ENCODE peak calls at places on chromosome 21, in four cellular contexts. X is K562, L is HepG2, S is GM12878. V is an unnamed sample.

GRCh38 chr21:39637197-39637970 is 24.6 kb downstream of the B3GALT5 start:
- DNase-seq in S (no peak), X (no peak), L (no peak), V (no peak)

GRCh38 chr21:34199121-34199910 is 125.9 kb downstream of the MRPS6 start:
- DNase-seq in L (no peak), S (no peak), X (no peak), V (no peak)

GRCh38 chr21:46112731-46113215 is 14.9 kb downstream of the COL6A2 start:
- DNase-seq in S (no peak), L (no peak), X (no peak), V (no peak)

GRCh38 chr21:21907271-21907670 is 909.1 kb downstream of the NCAM2 start:
- DNase-seq in S (no peak), L (no peak), X (no peak), V (no peak)

GRCh38 chr21:40902299-40902698 is 55.3 kb upstream of the DSCAM start:
- DNase-seq in X (no peak), L (no peak), S (no peak), V (no peak)

GRCh38 chr21:28959367-28960099 is 33.1 kb downstream of the LTN1 start:
- DNase-seq in S (no peak), L (peak; percentile 2), X (no peak), V (no peak)

GRCh38 chr21:21383126-21383525 is 384.9 kb downstream of the NCAM2 start:
- DNase-seq in S (no peak), X (no peak), L (no peak), V (no peak)

GRCh38 chr21:28423521-28423920 is 569.2 kb downstream of the LTN1 start:
- DNase-seq in S (no peak), X (no peak), L (no peak), V (no peak)

GRCh38 chr21:39467746-39468145 is 16.0 kb downstream of the SH3BGR start:
- DNase-seq in X (no peak), L (no peak), S (no peak), V (no peak)

GRCh38 chr21:45875881-45876280 is 105.7 kb upstream of the COL6A1 start:
- DNase-seq in X (no peak), S (no peak), L (no peak), V (no peak)

GRCh38 chr21:28714795-28715464 is 277.7 kb downstream of the LTN1 start:
- DNase-seq in L (no peak), S (no peak), X (no peak), V (no peak)

GRCh38 chr21:34135330-34135729 is 62.0 kb downstream of the MRPS6 start:
- DNase-seq in S (no peak), X (no peak), L (no peak), V (no peak)

GRCh38 chr21:46634966-46635323 is 529 bp upstream of the PRMT2 start:
- DNase-seq in X (no peak), S (peak; percentile 16), L (peak; percentile 70), V (peak; percentile 61)

GRCh38 chr21:39663742-39664492 is 51.2 kb downstream of the B3GALT5 start:
- DNase-seq in L (no peak), S (no peak), X (no peak), V (no peak)

GRCh38 chr21:29490016-29490415 is 191.3 kb downstream of the BACH1 start:
- DNase-seq in X (no peak), L (no peak), S (no peak), V (no peak)

GRCh38 chr21:40331182-40331581 is 463.9 kb downstream of the PCP4 start:
- DNase-seq in X (no peak), S (no peak), L (no peak), V (no peak)

GRCh38 chr21:23111070-23111605 is 2112.9 kb downstream of the NCAM2 start:
- DNase-seq in X (no peak), S (no peak), L (no peak), V (no peak)

GRCh38 chr21:29250642-29251041 is 48.1 kb upstream of the BACH1 start:
- DNase-seq in X (no peak), L (no peak), S (no peak), V (no peak)

GRCh38 chr21:45954271-45954670 is 27.3 kb upstream of the COL6A1 start:
- DNase-seq in X (no peak), L (no peak), S (no peak), V (no peak)

GRCh38 chr21:29829514-29830255 is 110.1 kb downstream of the GRIK1 start:
- DNase-seq in X (no peak), S (no peak), L (no peak), V (no peak)

GRCh38 chr21:40254540-40255455 is 387.6 kb downstream of the PCP4 start:
- DNase-seq in S (no peak), L (no peak), X (no peak), V (no peak)

GRCh38 chr21:36839123-36839522 is 127.3 kb downstream of the HLCS start:
- DNase-seq in S (no peak), X (no peak), L (no peak), V (no peak)

GRCh38 chr21:45983981-45984551 is 2.5 kb downstream of the COL6A1 start:
- DNase-seq in X (peak; percentile 65), S (no peak), L (no peak), V (peak; percentile 12)

GRCh38 chr21:39809936-39810335 is 57.3 kb upstream of the PCP4 start:
- DNase-seq in X (no peak), S (no peak), L (no peak), V (no peak)

GRCh38 chr21:45982256-45982757 is 737 bp downstream of the COL6A1 start:
- DNase-seq in X (no peak), L (no peak), S (no peak), V (peak; percentile 35)

GRCh38 chr21:39504230-39504629 is 52.5 kb downstream of the SH3BGR start:
- DNase-seq in S (no peak), X (no peak), L (no peak), V (no peak)

GRCh38 chr21:31185663-31186062 is 147.4 kb upstream of the KRTAP19-8 start:
- DNase-seq in L (no peak), S (no peak), X (no peak), V (no peak)

GRCh38 chr21:44838951-44839350 is 21.1 kb upstream of the SUMO3 start:
- DNase-seq in L (no peak), X (no peak), S (no peak), V (no peak)
- TF ChIP-seq NR2C2 in L (no peak), X (no peak), S (no peak), V (no peak)

DNA sequence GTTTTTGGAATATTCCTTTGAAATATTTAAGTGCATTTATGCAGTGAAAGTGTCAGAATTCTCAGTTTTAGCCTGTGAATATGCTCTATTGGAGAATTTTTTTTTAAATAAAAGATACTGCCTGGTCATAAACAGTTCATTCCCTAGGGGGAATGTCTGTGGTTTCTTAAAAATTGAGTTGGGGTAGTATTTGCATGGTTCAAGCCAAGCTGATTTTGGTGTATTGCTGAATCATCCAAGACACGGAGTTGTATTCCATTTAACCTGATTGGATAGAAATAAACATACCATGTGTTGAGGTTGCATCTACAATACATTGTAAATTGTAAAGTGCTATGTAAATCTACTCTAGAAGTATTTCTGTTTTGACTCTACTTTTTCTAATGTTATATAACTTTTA is 198.9 kb downstream of the USP25 start:
- DNase-seq in S (no peak), L (no peak), X (no peak), V (no peak)
- TF ChIP-seq NR2C2 in S (no peak), L (no peak), X (no peak), V (no peak)

DNA sequence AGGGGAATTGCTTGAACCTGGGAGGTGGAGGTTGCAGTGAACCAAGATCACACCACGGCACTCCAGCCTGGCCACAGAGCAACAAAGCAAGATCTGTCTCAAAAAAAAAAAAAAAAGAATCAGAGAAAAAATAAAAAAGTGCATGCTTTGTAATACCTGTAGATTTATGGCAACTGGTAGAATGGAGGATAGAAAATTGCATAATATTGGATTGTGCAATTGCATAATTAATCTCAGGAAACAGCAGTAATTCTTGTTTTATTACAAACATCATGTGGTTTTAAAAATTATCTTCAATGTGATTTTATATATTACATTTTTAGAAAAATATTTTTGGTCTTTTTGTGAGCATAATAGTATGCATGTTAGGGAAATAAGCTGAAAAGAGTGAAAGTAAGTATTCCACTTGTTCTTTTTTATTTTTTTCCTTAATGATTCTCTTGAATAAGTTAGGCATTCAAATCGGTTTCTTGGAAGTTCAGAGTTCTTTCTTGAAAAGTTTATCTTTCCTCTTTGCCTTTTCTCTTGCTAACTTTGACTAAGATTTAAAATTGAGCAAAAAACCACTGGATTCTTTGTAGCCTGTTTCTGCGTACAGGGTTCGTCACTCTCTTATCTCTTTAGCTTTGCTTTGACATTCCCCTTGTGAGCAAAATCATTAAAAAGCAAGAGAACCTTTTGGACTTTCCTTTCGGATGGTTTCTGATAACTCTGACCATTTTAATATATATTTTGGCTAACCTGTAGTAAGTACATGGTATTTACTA is 127.5 kb upstream of the ADAMTS5 start:
- DNase-seq in S (no peak), L (no peak), X (no peak), V (no peak)
- TF ChIP-seq NR2C2 in S (no peak), L (no peak), X (no peak), V (no peak)

GRCh38 chr21:35509004-35509704 is 460.1 kb upstream of the RUNX1 start:
- DNase-seq in S (no peak), L (no peak), X (no peak), V (no peak)

GRCh38 chr21:35511298-35512162 is 462.4 kb upstream of the RUNX1 start:
- DNase-seq in L (no peak), S (no peak), X (no peak), V (no peak)

GRCh38 chr21:35506352-35506751 is 457.2 kb upstream of the RUNX1 start:
- DNase-seq in X (no peak), L (no peak), S (no peak), V (no peak)

GRCh38 chr21:35510294-35510693 is 461.2 kb upstream of the RUNX1 start:
- DNase-seq in S (no peak), X (no peak), L (no peak), V (no peak)

GRCh38 chr21:35508389-35508888 is 459.3 kb upstream of the RUNX1 start:
- DNase-seq in L (peak; percentile 72), S (no peak), X (peak; percentile 35), V (peak; percentile 39)
- TF ChIP-seq NR2C2 in L (no peak), S (no peak), X (peak; percentile 91), V (no peak)

GRCh38 chr21:42391297-42391696 is 4.6 kb downstream of the TMPRSS3 start:
- DNase-seq in S (no peak), X (no peak), L (no peak), V (no peak)

GRCh38 chr21:42390696-42391095 is 5.2 kb downstream of the TMPRSS3 start:
- DNase-seq in S (no peak), L (no peak), X (no peak), V (no peak)

GRCh38 chr21:42395302-42395701 is 550 bp downstream of the TMPRSS3 start:
- DNase-seq in X (no peak), S (no peak), L (no peak), V (no peak)

GRCh38 chr21:42393443-42393950 is 2.4 kb downstream of the TMPRSS3 start:
- DNase-seq in X (no peak), S (no peak), L (no peak), V (no peak)

DNA sequence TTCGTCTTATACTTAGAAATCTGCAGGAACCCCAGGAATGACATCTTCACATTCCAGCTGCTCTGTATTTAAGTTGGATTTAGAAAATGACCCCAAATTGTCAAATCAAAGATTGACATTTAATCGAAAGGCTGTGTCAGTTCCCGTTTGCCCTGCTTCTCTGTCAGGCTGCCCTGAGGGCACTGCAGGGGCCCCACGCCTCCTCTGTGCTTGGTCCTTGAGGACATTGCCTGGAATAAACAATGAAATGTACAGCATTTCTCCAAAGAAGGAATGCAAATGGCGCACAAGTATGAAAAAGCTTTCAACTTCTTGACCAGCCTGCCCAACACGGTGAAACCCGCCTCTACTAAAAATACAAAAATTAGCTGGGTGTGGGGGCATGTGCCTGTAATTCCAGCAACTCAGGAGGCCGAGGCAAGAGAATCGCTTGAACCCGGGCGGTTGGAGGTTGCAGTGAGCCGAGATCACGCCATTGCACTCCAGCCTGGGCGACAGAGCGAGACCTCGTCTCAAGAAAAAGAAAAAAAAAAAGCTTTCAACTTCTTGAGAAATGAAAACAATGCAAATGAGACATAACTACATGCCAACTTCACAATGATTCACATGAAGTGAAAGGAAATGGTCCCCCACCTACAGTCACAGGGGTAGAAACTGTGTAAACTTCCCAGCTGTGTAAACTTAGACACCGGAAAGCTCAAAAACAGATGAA is 3.0 kb downstream of the TMPRSS3 start:
- DNase-seq in L (peak; percentile 23), S (peak; percentile 96), X (no peak), V (no peak)
- TF ChIP-seq NR2C2 in L (no peak), S (no peak), X (no peak), V (no peak)

V was measured in WTC11.